ENCODE peak calls at places on chromosomes 2 and 18, in four cellular contexts. U, G, V and N are unnamed samples.

GRCh38 chr2:127233710-127234109 is 13.6 kb upstream of the CYP27C1 start:
- DNase-seq in U (no peak), G (no peak), V (no peak), N (no peak)

GRCh38 chr2:15941970-15942710 is 1.8 kb downstream of the MYCN start:
- DNase-seq in U (no peak), G (no peak), V (peak), N (peak)

GRCh38 chr2:219484343-219485200 is 14.1 kb upstream of the GMPPA start:
- DNase-seq in U (no peak), G (no peak), V (no peak), N (no peak)

GRCh38 chr2:203451011-203451410 is 84.1 kb downstream of the RAPH1 start:
- DNase-seq in U (no peak), G (no peak), V (no peak), N (no peak)

GRCh38 chr2:40734797-40735196 is 282.9 kb upstream of the SLC8A1 start:
- DNase-seq in U (no peak), G (peak), V (no peak), N (no peak)

GRCh38 chr2:8980096-8980495 is 23.4 kb downstream of the MBOAT2 start:
- DNase-seq in U (no peak), G (no peak), V (no peak), N (no peak)

GRCh38 chr2:10993001-10993481 is 81.3 kb downstream of the KCNF1 start:
- DNase-seq in U (peak), G (no peak), V (no peak), N (no peak)

GRCh38 chr18:13834501-13835015 is 10.6 kb downstream of the MC5R start:
- DNase-seq in U (no peak), G (no peak), V (no peak), N (no peak)

GRCh38 chr2:162330881-162331280 is 12.4 kb upstream of the IFIH1 start:
- DNase-seq in U (no peak), G (no peak), V (no peak), N (no peak)